ENCODE peak calls at places on chromosomes 13 and 19, in five cellular contexts. C, I, Q, G and F are unnamed samples.

GRCh38 chr19:19381007-19381926 is 24.2 kb upstream of the GATAD2A start:
- DNase-seq in C (no peak), I (no peak), Q (peak), G (no peak), F (no peak)

GRCh38 chr13:89465366-89465765 is 1794.2 kb downstream of the SLITRK5 start:
- DNase-seq in C (no peak), I (no peak), Q (no peak), G (no peak), F (no peak)

GRCh38 chr13:90526711-90527110 is 820.8 kb upstream of the MIR17HG start:
- DNase-seq in C (no peak), I (no peak), Q (no peak), G (no peak), F (no peak)

GRCh38 chr13:30165071-30165470 is 142.3 kb downstream of the KATNAL1 start:
- DNase-seq in C (no peak), I (no peak), Q (no peak), G (no peak), F (no peak)

GRCh38 chr19:8145969-8146368 is 3.4 kb downstream of the FBN3 start:
- DNase-seq in C (no peak), I (no peak), Q (no peak), G (peak), F (no peak)

GRCh38 chr19:10043286-10043927 is 30.1 kb downstream of the RDH8 start:
- DNase-seq in C (no peak), I (no peak), Q (no peak), G (no peak), F (no peak)

GRCh38 chr13:79402074-79402635 is 3.9 kb downstream of the RBM26 start:
- DNase-seq in C (no peak), I (no peak), Q (no peak), G (no peak), F (no peak)

GRCh38 chr19:45670670-45671453 is 2.8 kb downstream of the GIPR start:
- DNase-seq in C (no peak), I (peak), Q (peak), G (peak), F (no peak)

GRCh38 chr19:867301-867793 is 7.9 kb downstream of the CFD start:
- DNase-seq in C (no peak), I (no peak), Q (no peak), G (no peak), F (no peak)

GRCh38 chr19:16384688-16385087 is 60.1 kb downstream of the KLF2 start:
- DNase-seq in C (no peak), I (no peak), Q (no peak), G (peak), F (no peak)

GRCh38 chr19:18869781-18870530 is 26.0 kb downstream of the CERS1 start:
- DNase-seq in C (no peak), I (no peak), Q (no peak), G (no peak), F (no peak)

GRCh38 chr19:13347351-13347750 is 158.9 kb downstream of the CACNA1A start:
- DNase-seq in C (no peak), I (no peak), Q (no peak), G (no peak), F (no peak)

GRCh38 chr13:75633285-75633684 is 2.8 kb upstream of the LMO7 start:
- DNase-seq in C (no peak), I (no peak), Q (no peak), G (no peak), F (no peak)

GRCh38 chr19:44869728-44870470 is 21.2 kb upstream of the TOMM40 start:
- DNase-seq in C (no peak), I (no peak), Q (no peak), G (no peak), F (no peak)

GRCh38 chr13:39105110-39105509 is 66.9 kb downstream of the NHLRC3 start:
- DNase-seq in C (no peak), I (no peak), Q (no peak), G (no peak), F (no peak)

GRCh38 chr19:27821418-27822018 is 1391.4 kb downstream of the UQCRFS1 start:
- DNase-seq in C (no peak), I (no peak), Q (no peak), G (no peak), F (no peak)

GRCh38 chr19:21691656-21692055 is 75.7 kb downstream of the ZNF100 start:
- DNase-seq in C (no peak), I (no peak), Q (no peak), G (no peak), F (no peak)

GRCh38 chr13:59746291-59746962 is 417.3 kb downstream of the DIAPH3 start:
- DNase-seq in C (no peak), I (no peak), Q (no peak), G (no peak), F (no peak)

GRCh38 chr19:5627395-5627904 is 4.6 kb downstream of the SAFB start:
- DNase-seq in C (no peak), I (no peak), Q (peak), G (no peak), F (no peak)
- H3K27ac ChIP-seq in C (peak), I (peak), Q (no peak), G (no peak), F (no peak)

DNA sequence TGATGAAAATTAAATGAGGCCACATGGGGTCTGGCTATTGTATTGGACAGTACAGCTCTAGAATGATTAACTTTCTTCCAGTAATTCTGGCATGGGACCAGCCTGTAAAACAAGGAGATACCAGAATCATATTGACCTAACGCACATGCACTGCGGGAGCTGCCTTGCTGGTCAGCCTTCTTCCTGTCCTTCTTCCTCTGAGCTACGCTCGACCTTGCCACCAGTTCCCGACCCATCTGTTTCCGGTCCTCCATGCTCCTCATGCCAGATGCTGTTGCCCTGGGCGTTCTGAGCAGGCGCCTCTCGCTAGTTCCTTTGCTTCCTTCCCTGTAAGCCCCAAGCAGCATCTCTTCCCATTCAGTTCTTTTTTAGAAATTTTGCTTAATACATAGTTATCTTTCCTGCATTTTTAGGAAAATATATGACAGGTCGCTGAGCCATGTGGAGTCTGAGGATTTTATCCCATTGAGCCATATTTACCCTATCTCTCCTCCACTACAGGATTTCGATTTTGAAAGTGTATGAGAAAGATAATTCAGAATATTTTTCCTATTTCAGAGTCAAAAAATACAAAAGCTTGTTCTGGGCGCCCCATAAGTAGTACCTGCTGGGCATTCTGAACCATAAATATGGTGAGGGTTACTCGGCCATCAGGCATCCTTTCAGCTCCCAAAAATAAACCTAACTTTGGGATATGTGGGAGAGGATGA is 38.6 kb downstream of the TNFRSF19 start:
- DNase-seq in C (no peak), I (no peak), Q (no peak), G (peak), F (no peak)
- H3K27ac ChIP-seq in C (no peak), I (no peak), Q (no peak), G (peak), F (peak)

DNA sequence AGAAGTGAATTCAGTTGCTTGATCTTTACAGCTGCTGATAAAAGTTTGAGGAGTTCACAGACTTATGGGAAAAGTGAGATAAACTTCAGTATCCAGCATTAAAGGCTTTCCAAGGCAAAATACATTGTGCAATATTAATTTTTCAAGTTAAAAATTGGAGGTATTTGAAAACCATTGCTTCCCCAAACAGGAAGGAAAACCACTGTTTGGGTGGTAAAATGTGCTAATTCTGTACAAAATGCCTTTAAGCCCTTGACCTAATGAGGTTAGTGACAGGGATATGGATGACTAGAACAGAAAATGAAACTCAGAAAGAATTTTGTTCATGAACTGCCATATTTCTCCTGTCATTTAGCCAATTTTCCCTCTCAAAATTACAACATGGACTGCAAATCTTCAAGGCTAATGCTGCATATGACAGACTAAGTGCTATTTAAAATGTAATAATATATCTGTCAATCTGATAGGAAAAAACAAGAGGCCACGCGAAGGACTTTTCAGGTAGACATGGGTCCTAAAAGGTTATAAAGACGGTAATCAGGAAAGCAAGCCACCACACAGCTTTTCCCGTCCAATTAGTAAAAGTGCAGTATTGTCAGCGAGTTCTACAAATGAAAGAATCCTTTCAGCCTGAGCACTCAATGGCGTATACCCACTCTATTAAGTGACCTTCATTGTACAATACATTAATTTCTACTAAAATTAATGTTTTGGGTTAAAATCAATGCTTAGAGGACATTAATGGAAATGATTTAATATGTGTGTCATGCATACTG is 212.8 kb downstream of the ENOX1 start:
- DNase-seq in C (no peak), I (no peak), Q (no peak), G (no peak), F (no peak)
- H3K27ac ChIP-seq in C (no peak), I (no peak), Q (no peak), G (no peak), F (no peak)

GRCh38 chr13:107185889-107186288 is 618.0 kb upstream of the ARGLU1 start:
- DNase-seq in C (no peak), I (peak), Q (no peak), G (no peak), F (no peak)

GRCh38 chr13:107192289-107192688 is 624.4 kb upstream of the ARGLU1 start:
- DNase-seq in C (no peak), I (no peak), Q (no peak), G (no peak), F (no peak)

GRCh38 chr13:107190065-107190464 is 622.1 kb upstream of the ARGLU1 start:
- DNase-seq in C (no peak), I (no peak), Q (no peak), G (no peak), F (no peak)
- H3K27ac ChIP-seq in C (no peak), I (no peak), Q (no peak), G (no peak), F (no peak)

GRCh38 chr19:14889994-14890393 is 4.1 kb upstream of the OR7A17 start:
- DNase-seq in C (no peak), I (no peak), Q (no peak), G (no peak), F (no peak)

GRCh38 chr19:14890616-14891379 is 4.9 kb upstream of the OR7A17 start:
- DNase-seq in C (no peak), I (no peak), Q (no peak), G (no peak), F (no peak)

GRCh38 chr19:14886032-14886431 is at the start of gene OR7A17:
- DNase-seq in C (no peak), I (no peak), Q (no peak), G (no peak), F (no peak)
- H3K27ac ChIP-seq in C (no peak), I (no peak), Q (no peak), G (no peak), F (no peak)

DNA sequence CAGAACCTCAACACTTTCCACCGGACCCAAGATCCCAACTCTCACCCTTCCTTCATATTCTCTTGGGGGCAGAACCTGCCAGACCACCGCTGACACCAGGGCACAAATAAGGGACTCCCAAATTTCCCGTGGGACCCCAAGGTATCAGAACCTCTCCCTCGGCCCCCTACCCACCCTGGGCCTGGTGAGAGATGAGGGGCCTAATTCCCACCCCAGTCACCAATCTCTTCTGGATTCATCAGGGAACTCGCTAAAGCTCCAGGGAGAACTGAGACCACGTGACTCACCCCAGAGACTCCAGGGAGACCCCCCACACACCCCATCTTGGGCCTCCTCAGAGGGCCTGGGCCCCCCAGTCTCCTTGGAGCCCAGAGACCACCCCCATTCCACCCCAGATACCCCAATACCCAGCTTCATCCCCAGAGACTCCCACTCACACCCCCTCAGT is 1.8 kb downstream of the LMNB2 start:
- DNase-seq in C (no peak), I (no peak), Q (no peak), G (no peak), F (no peak)
- H3K27ac ChIP-seq in C (no peak), I (peak), Q (no peak), G (no peak), F (no peak)

DNA sequence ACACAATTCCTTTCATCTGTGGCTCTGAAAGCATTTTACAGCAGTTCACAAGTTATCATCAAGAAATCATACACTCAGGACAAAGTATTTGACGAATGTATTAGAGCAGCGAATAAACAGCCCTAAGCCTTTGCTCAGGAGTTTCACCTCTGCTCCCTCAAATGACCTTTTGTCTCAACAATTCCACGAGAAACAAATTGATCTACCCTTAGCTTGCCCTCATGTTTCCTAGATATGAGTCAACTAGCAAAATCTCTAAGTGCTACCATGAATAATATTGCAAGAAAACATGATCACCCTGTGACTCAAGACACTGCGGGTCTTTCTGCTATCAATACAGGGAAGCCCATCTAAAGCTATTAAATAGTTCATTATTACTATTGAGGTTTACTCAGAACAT is 396.1 kb downstream of the EFNB2 start:
- DNase-seq in C (no peak), I (peak), Q (no peak), G (no peak), F (no peak)
- H3K27ac ChIP-seq in C (no peak), I (no peak), Q (no peak), G (no peak), F (no peak)

GRCh38 chr19:33390120-33390907 is 16.8 kb downstream of the CEBPG start:
- DNase-seq in C (no peak), I (no peak), Q (peak), G (peak), F (no peak)

GRCh38 chr19:33391631-33392249 is 18.2 kb downstream of the CEBPG start:
- DNase-seq in C (no peak), I (no peak), Q (no peak), G (no peak), F (no peak)

GRCh38 chr19:33392341-33393285 is 19.1 kb downstream of the CEBPG start:
- DNase-seq in C (no peak), I (no peak), Q (no peak), G (peak), F (no peak)

GRCh38 chr19:33389574-33390119 is 16.1 kb downstream of the CEBPG start:
- DNase-seq in C (no peak), I (no peak), Q (no peak), G (no peak), F (no peak)

GRCh38 chr19:33390908-33391630 is 17.6 kb downstream of the CEBPG start:
- DNase-seq in C (no peak), I (no peak), Q (no peak), G (no peak), F (no peak)
- H3K27ac ChIP-seq in C (no peak), I (peak), Q (peak), G (no peak), F (peak)